ENCODE peak calls at places on chromosomes 3 and 15, in six cellular contexts. One of them, this sample, is unnamed.

GRCh38 chr3:81760924-81761903 is at the start of gene GBE1:
- DNase-seq in Panc1: peak
- DNase-seq in A549: peak
- DNase-seq in ELR: peak
- DNase-seq in HEK293T: peak
- DNase-seq in fibroblast of mammary gland: peak
- DNase-seq in this sample: peak

GRCh38 chr3:130811552-130811951 is 64.9 kb upstream of the PIK3R4 start:
- DNase-seq in Panc1: no peak
- DNase-seq in A549: no peak
- DNase-seq in ELR: no peak
- DNase-seq in HEK293T: no peak
- DNase-seq in fibroblast of mammary gland: no peak
- DNase-seq in this sample: no peak

GRCh38 chr3:72191211-72191960 is 406.4 kb upstream of the PROK2 start:
- DNase-seq in Panc1: no peak
- DNase-seq in A549: no peak
- DNase-seq in ELR: no peak
- DNase-seq in HEK293T: no peak
- DNase-seq in fibroblast of mammary gland: peak
- DNase-seq in this sample: no peak

GRCh38 chr3:123641084-123641462 is 56.2 kb upstream of the HACD2 start:
- DNase-seq in Panc1: no peak
- DNase-seq in A549: no peak
- DNase-seq in ELR: no peak
- DNase-seq in HEK293T: no peak
- DNase-seq in fibroblast of mammary gland: no peak
- DNase-seq in this sample: no peak

GRCh38 chr3:42032693-42033349 is 58.3 kb upstream of the TRAK1 start:
- DNase-seq in Panc1: no peak
- DNase-seq in A549: no peak
- DNase-seq in ELR: peak
- DNase-seq in HEK293T: no peak
- DNase-seq in fibroblast of mammary gland: peak
- DNase-seq in this sample: peak

GRCh38 chr3:34998905-34999304 is 640.4 kb upstream of the ARPP21 start:
- DNase-seq in Panc1: no peak
- DNase-seq in A549: no peak
- DNase-seq in ELR: no peak
- DNase-seq in HEK293T: no peak
- DNase-seq in fibroblast of mammary gland: no peak
- DNase-seq in this sample: no peak

GRCh38 chr3:150751781-150752263 is 11.1 kb downstream of the SIAH2 start:
- DNase-seq in Panc1: no peak
- DNase-seq in A549: no peak
- DNase-seq in ELR: no peak
- DNase-seq in HEK293T: no peak
- DNase-seq in fibroblast of mammary gland: no peak
- DNase-seq in this sample: no peak

GRCh38 chr15:39922450-39923092 is 2.5 kb upstream of the GPR176 start:
- DNase-seq in Panc1: no peak
- DNase-seq in A549: no peak
- DNase-seq in ELR: no peak
- DNase-seq in HEK293T: no peak
- DNase-seq in fibroblast of mammary gland: peak
- DNase-seq in this sample: peak

GRCh38 chr15:74200871-74201419 is 1.6 kb downstream of the STRA6 start:
- DNase-seq in Panc1: no peak
- DNase-seq in A549: no peak
- DNase-seq in ELR: peak
- DNase-seq in HEK293T: no peak
- DNase-seq in fibroblast of mammary gland: peak
- DNase-seq in this sample: no peak

GRCh38 chr3:129207347-129207947 is 23.8 kb upstream of the CNBP start:
- DNase-seq in Panc1: no peak
- DNase-seq in A549: no peak
- DNase-seq in ELR: no peak
- DNase-seq in HEK293T: no peak
- DNase-seq in fibroblast of mammary gland: no peak
- DNase-seq in this sample: no peak

GRCh38 chr3:99634881-99635280 is 3.5 kb upstream of the COL8A1 start:
- DNase-seq in Panc1: no peak
- DNase-seq in A549: no peak
- DNase-seq in ELR: peak
- DNase-seq in HEK293T: no peak
- DNase-seq in fibroblast of mammary gland: no peak
- DNase-seq in this sample: no peak

GRCh38 chr15:57591822-57592367 is at the start of gene MYZAP:
- DNase-seq in Panc1: no peak
- DNase-seq in A549: peak
- DNase-seq in ELR: peak
- DNase-seq in HEK293T: peak
- DNase-seq in fibroblast of mammary gland: no peak
- DNase-seq in this sample: no peak

GRCh38 chr3:55587476-55587875 is 100.4 kb upstream of the WNT5A start:
- DNase-seq in Panc1: no peak
- DNase-seq in A549: no peak
- DNase-seq in ELR: no peak
- DNase-seq in HEK293T: peak
- DNase-seq in fibroblast of mammary gland: no peak
- DNase-seq in this sample: no peak